ENCODE peak calls at places on chromosome 18, in seven cellular contexts. One of them, this sample, is unnamed. For H3K36me3, the result is how much of the 10 kb centered on the place peaks cover.

GRCh38 chr18:48623468-48624220 is 84.8 kb downstream of the CTIF start:
- DNase-seq in heart right ventricle: no peak
- DNase-seq in uterus: no peak
- DNase-seq in colonic mucosa: no peak
- DNase-seq in spleen: no peak
- DNase-seq in neuronal stem cell: no peak
- DNase-seq in PC-9: no peak
- DNase-seq in this sample: no peak

GRCh38 chr18:55900380-55900779 is 312.4 kb upstream of the TCF4 start:
- DNase-seq in heart right ventricle: no peak
- DNase-seq in uterus: no peak
- DNase-seq in colonic mucosa: no peak
- DNase-seq in spleen: no peak
- DNase-seq in neuronal stem cell: no peak
- DNase-seq in PC-9: no peak
- DNase-seq in this sample: no peak

GRCh38 chr18:45374878-45375630 is 240.2 kb upstream of the SLC14A2 start:
- DNase-seq in heart right ventricle: no peak
- DNase-seq in uterus: no peak
- DNase-seq in colonic mucosa: no peak
- DNase-seq in spleen: no peak
- DNase-seq in neuronal stem cell: no peak
- DNase-seq in PC-9: no peak
- DNase-seq in this sample: no peak

GRCh38 chr18:43914017-43914416 is 636.7 kb upstream of the SYT4 start:
- DNase-seq in heart right ventricle: no peak
- DNase-seq in uterus: no peak
- DNase-seq in colonic mucosa: no peak
- DNase-seq in spleen: no peak
- DNase-seq in neuronal stem cell: no peak
- DNase-seq in PC-9: no peak
- DNase-seq in this sample: no peak

GRCh38 chr18:61750840-61751668 is 141.8 kb downstream of the RNF152 start:
- DNase-seq in heart right ventricle: no peak
- DNase-seq in uterus: no peak
- DNase-seq in colonic mucosa: no peak
- DNase-seq in spleen: no peak
- DNase-seq in neuronal stem cell: no peak
- DNase-seq in PC-9: no peak
- DNase-seq in this sample: no peak

GRCh38 chr18:36006997-36007396 is 34.5 kb downstream of the RMP24 start:
- DNase-seq in heart right ventricle: no peak
- DNase-seq in uterus: no peak
- DNase-seq in colonic mucosa: no peak
- DNase-seq in spleen: no peak
- DNase-seq in neuronal stem cell: no peak
- DNase-seq in PC-9: no peak
- DNase-seq in this sample: no peak

GRCh38 chr18:57433492-57434176 is 1.5 kb upstream of the ONECUT2 start:
- DNase-seq in heart right ventricle: no peak
- DNase-seq in uterus: no peak
- DNase-seq in colonic mucosa: no peak
- DNase-seq in spleen: no peak
- DNase-seq in neuronal stem cell: peak
- DNase-seq in PC-9: no peak
- DNase-seq in this sample: no peak

GRCh38 chr18:33821503-33821902 is 243.5 kb downstream of the ASXL3 start:
- DNase-seq in heart right ventricle: no peak
- DNase-seq in uterus: no peak
- DNase-seq in colonic mucosa: no peak
- DNase-seq in spleen: no peak
- DNase-seq in neuronal stem cell: no peak
- DNase-seq in PC-9: no peak
- DNase-seq in this sample: no peak

GRCh38 chr18:48851563-48851962 is 99.2 kb downstream of the SMAD7 start:
- DNase-seq in heart right ventricle: peak
- DNase-seq in uterus: no peak
- DNase-seq in colonic mucosa: no peak
- DNase-seq in spleen: no peak
- DNase-seq in neuronal stem cell: no peak
- DNase-seq in PC-9: no peak
- DNase-seq in this sample: no peak

GRCh38 chr18:12295389-12296086 is 12.5 kb upstream of the TUBB6 start:
- DNase-seq in heart right ventricle: no peak
- DNase-seq in uterus: no peak
- DNase-seq in colonic mucosa: no peak
- DNase-seq in spleen: no peak
- DNase-seq in neuronal stem cell: no peak
- DNase-seq in PC-9: no peak
- DNase-seq in this sample: no peak

GRCh38 chr18:59566507-59566906 is 130.7 kb downstream of the CCBE1 start:
- DNase-seq in heart right ventricle: no peak
- DNase-seq in uterus: peak
- DNase-seq in colonic mucosa: no peak
- DNase-seq in spleen: no peak
- DNase-seq in neuronal stem cell: no peak
- DNase-seq in PC-9: no peak
- DNase-seq in this sample: no peak

GRCh38 chr18:48153641-48154481 is 223.4 kb upstream of the SMAD2 start:
- DNase-seq in heart right ventricle: no peak
- DNase-seq in uterus: no peak
- DNase-seq in colonic mucosa: no peak
- DNase-seq in spleen: no peak
- DNase-seq in neuronal stem cell: no peak
- DNase-seq in PC-9: no peak
- DNase-seq in this sample: no peak

GRCh38 chr18:62814114-62814759 is 98.9 kb downstream of the PHLPP1 start:
- DNase-seq in heart right ventricle: no peak
- DNase-seq in uterus: no peak
- DNase-seq in colonic mucosa: no peak
- DNase-seq in spleen: no peak
- DNase-seq in neuronal stem cell: no peak
- DNase-seq in PC-9: no peak
- DNase-seq in this sample: no peak

GRCh38 chr18:63301458-63301857 is 18.1 kb downstream of the BCL2 start:
- DNase-seq in heart right ventricle: peak
- DNase-seq in uterus: no peak
- DNase-seq in colonic mucosa: no peak
- DNase-seq in spleen: no peak
- DNase-seq in neuronal stem cell: no peak
- DNase-seq in PC-9: no peak
- DNase-seq in this sample: no peak

GRCh38 chr18:7872569-7872968 is 305.5 kb downstream of the PTPRM start:
- DNase-seq in heart right ventricle: no peak
- DNase-seq in uterus: no peak
- DNase-seq in colonic mucosa: no peak
- DNase-seq in spleen: no peak
- DNase-seq in neuronal stem cell: no peak
- DNase-seq in PC-9: peak
- DNase-seq in this sample: no peak

GRCh38 chr18:61149786-61150185 is 183.4 kb upstream of the CDH20 start:
- DNase-seq in heart right ventricle: no peak
- DNase-seq in uterus: no peak
- DNase-seq in colonic mucosa: no peak
- DNase-seq in spleen: no peak
- DNase-seq in neuronal stem cell: no peak
- DNase-seq in PC-9: no peak
- DNase-seq in this sample: no peak

GRCh38 chr18:74524097-74524496 is 10.2 kb upstream of the CNDP1 start:
- DNase-seq in heart right ventricle: peak
- DNase-seq in uterus: no peak
- DNase-seq in colonic mucosa: no peak
- DNase-seq in spleen: peak
- DNase-seq in neuronal stem cell: no peak
- DNase-seq in PC-9: no peak
- DNase-seq in this sample: no peak

GRCh38 chr18:78074400-78075020 is 824.9 kb downstream of the GALR1 start:
- DNase-seq in heart right ventricle: no peak
- DNase-seq in uterus: no peak
- DNase-seq in colonic mucosa: no peak
- DNase-seq in spleen: no peak
- DNase-seq in neuronal stem cell: no peak
- DNase-seq in PC-9: no peak
- DNase-seq in this sample: no peak

GRCh38 chr18:78069784-78070664 is 820.4 kb downstream of the GALR1 start:
- DNase-seq in heart right ventricle: no peak
- DNase-seq in uterus: no peak
- DNase-seq in colonic mucosa: no peak
- DNase-seq in spleen: no peak
- DNase-seq in neuronal stem cell: no peak
- DNase-seq in PC-9: no peak
- DNase-seq in this sample: no peak

GRCh38 chr18:78073275-78073674 is 823.6 kb downstream of the GALR1 start:
- DNase-seq in heart right ventricle: no peak
- DNase-seq in uterus: no peak
- DNase-seq in colonic mucosa: no peak
- DNase-seq in spleen: no peak
- DNase-seq in neuronal stem cell: no peak
- DNase-seq in PC-9: no peak
- DNase-seq in this sample: no peak

DNA sequence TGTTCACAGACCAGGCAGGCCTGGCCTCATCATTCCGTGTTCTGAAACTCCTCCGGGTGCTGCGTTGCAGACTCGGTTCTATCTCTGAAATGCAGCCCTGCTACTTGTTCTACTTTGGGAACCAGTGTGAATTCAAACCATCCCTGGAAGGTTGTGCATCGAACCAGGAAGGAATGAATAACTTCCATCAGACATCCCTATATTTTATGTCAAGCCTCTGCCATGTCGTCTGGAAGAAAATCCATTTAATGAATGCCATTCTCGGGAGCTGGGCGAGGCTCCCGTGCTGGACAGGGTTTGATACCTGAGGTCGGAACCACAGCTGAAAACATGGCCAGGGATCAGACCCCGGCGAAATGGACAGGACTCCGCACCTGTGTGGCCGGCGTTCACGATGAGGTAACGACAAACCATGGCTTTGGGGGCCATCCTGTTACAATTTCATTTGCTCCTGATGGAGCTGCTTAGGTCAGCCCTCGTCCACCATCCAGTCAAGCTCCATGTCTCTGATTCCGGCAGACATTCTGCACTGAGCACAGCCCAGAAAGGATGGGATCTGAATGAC is 821.6 kb downstream of the GALR1 start:
- DNase-seq in heart right ventricle: no peak
- DNase-seq in uterus: no peak
- DNase-seq in colonic mucosa: no peak
- DNase-seq in spleen: no peak
- DNase-seq in neuronal stem cell: no peak
- DNase-seq in PC-9: no peak
- DNase-seq in this sample: no peak
- H3K36me3 ChIP-seq in heart right ventricle: under half
- H3K36me3 ChIP-seq in uterus: under half
- H3K36me3 ChIP-seq in colonic mucosa: under half
- H3K36me3 ChIP-seq in spleen: under half
- H3K36me3 ChIP-seq in neuronal stem cell: under half
- H3K36me3 ChIP-seq in PC-9: under half
- H3K36me3 ChIP-seq in this sample: under half

DNA sequence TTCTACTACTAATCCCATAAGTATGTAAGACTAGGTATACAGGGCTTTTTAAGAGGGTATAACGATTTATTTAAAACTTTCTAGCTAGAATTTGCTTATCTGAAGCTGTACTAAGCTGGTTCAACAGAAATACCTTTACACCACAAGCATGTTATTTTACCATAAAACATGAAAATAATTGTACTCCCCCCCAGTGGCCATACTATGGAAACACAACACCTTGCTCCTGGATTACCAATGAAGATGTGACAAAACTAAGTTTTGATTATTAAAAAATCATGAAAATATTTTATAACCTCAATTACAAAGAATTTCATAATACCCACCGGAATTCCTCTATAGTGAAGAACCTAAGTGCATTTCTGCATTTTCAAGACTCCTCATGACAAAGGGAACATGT is 27.3 kb downstream of the LPIN2 start:
- DNase-seq in heart right ventricle: no peak
- DNase-seq in uterus: no peak
- DNase-seq in colonic mucosa: no peak
- DNase-seq in spleen: no peak
- DNase-seq in neuronal stem cell: no peak
- DNase-seq in PC-9: no peak
- DNase-seq in this sample: no peak
- H3K27ac ChIP-seq in heart right ventricle: no peak
- H3K27ac ChIP-seq in uterus: no peak
- H3K27ac ChIP-seq in colonic mucosa: peak
- H3K27ac ChIP-seq in spleen: peak
- H3K27ac ChIP-seq in neuronal stem cell: no peak
- H3K27ac ChIP-seq in PC-9: peak
- H3K27ac ChIP-seq in this sample: no peak

GRCh38 chr18:79714531-79715240 is 35.1 kb downstream of the CTDP1 start:
- DNase-seq in heart right ventricle: no peak
- DNase-seq in uterus: no peak
- DNase-seq in colonic mucosa: no peak
- DNase-seq in spleen: no peak
- DNase-seq in neuronal stem cell: no peak
- DNase-seq in PC-9: no peak
- DNase-seq in this sample: no peak
- H3K36me3 ChIP-seq in heart right ventricle: under half
- H3K36me3 ChIP-seq in uterus: under half
- H3K36me3 ChIP-seq in colonic mucosa: under half
- H3K36me3 ChIP-seq in spleen: under half
- H3K36me3 ChIP-seq in neuronal stem cell: under half
- H3K36me3 ChIP-seq in PC-9: under half
- H3K36me3 ChIP-seq in this sample: half or more

DNA sequence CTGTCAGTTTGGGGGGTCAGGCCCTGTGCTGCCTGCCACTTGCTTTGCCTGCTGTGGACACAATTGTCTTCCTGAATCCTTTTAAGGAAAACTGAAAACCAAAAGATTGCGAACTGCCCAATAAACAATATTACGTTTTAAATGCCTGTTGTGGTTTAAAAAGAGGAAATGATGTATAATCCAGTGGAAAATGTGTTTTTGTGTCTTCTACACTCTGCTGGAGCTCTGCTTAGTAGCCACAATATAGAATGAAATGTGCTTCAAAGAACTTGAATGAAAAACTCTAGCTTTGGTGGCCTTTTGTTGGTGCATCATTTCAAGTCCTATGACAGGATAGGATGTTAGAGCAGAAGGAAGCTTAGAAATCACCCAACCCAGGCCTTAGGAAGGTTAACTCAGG is 23.2 kb upstream of the CABYR start:
- DNase-seq in heart right ventricle: no peak
- DNase-seq in uterus: no peak
- DNase-seq in colonic mucosa: no peak
- DNase-seq in spleen: no peak
- DNase-seq in neuronal stem cell: no peak
- DNase-seq in PC-9: no peak
- DNase-seq in this sample: no peak
- H3K27ac ChIP-seq in heart right ventricle: no peak
- H3K27ac ChIP-seq in uterus: no peak
- H3K27ac ChIP-seq in colonic mucosa: no peak
- H3K27ac ChIP-seq in spleen: no peak
- H3K27ac ChIP-seq in neuronal stem cell: no peak
- H3K27ac ChIP-seq in PC-9: no peak
- H3K27ac ChIP-seq in this sample: no peak

GRCh38 chr18:31098878-31099277 is 3.3 kb downstream of the DSC2 start:
- DNase-seq in heart right ventricle: no peak
- DNase-seq in uterus: no peak
- DNase-seq in colonic mucosa: no peak
- DNase-seq in spleen: no peak
- DNase-seq in neuronal stem cell: no peak
- DNase-seq in PC-9: no peak
- DNase-seq in this sample: no peak
- H3K36me3 ChIP-seq in heart right ventricle: under half
- H3K36me3 ChIP-seq in uterus: under half
- H3K36me3 ChIP-seq in colonic mucosa: under half
- H3K36me3 ChIP-seq in spleen: under half
- H3K36me3 ChIP-seq in neuronal stem cell: under half
- H3K36me3 ChIP-seq in PC-9: under half
- H3K36me3 ChIP-seq in this sample: under half

This sample was measured in CD4-positive, CD25-positive, alpha-beta regulatory T cell.